ENCODE peak calls at places on chromosomes 13 and 19, in five cellular contexts. L, A, H, U and P are unnamed samples.

GRCh38 chr19:5380215-5380919 is 39.8 kb upstream of the PTPRS start:
- DNase-seq in L (no peak), A (no peak), H (no peak), U (no peak), P (no peak)

GRCh38 chr13:93355094-93355493 is 128.5 kb downstream of the GPC6 start:
- DNase-seq in L (no peak), A (no peak), H (no peak), U (no peak), P (no peak)

GRCh38 chr19:29526730-29527499 is 1.1 kb downstream of the VSTM2B start:
- DNase-seq in L (peak), A (no peak), H (peak), U (no peak), P (no peak)

GRCh38 chr13:84470528-84470927 is 588.3 kb upstream of the SLITRK1 start:
- DNase-seq in L (no peak), A (no peak), H (no peak), U (no peak), P (no peak)

GRCh38 chr13:46575843-46576242 is 22.9 kb downstream of the LRCH1 start:
- DNase-seq in L (peak), A (peak), H (no peak), U (peak), P (no peak)

GRCh38 chr19:2282062-2282861 is at the start of gene PEAK3:
- DNase-seq in L (peak), A (peak), H (peak), U (no peak), P (peak)

GRCh38 chr13:42990147-42990990 is 1.7 kb downstream of the EPSTI1 start:
- DNase-seq in L (no peak), A (no peak), H (no peak), U (no peak), P (no peak)

GRCh38 chr19:43315851-43316250 is 37.6 kb upstream of the CD177 start:
- DNase-seq in L (peak), A (no peak), H (no peak), U (no peak), P (no peak)

GRCh38 chr13:46062190-46062589 is 9.6 kb upstream of the ZC3H13 start:
- DNase-seq in L (no peak), A (no peak), H (no peak), U (no peak), P (no peak)

GRCh38 chr13:90293793-90294361 is 1053.6 kb upstream of the MIR17HG start:
- DNase-seq in L (no peak), A (no peak), H (no peak), U (no peak), P (no peak)

GRCh38 chr13:97346561-97347254 is 87.3 kb upstream of the RAP2A start:
- DNase-seq in L (no peak), A (no peak), H (no peak), U (no peak), P (no peak)

GRCh38 chr13:37319041-37319443 is 213.6 kb upstream of the CSNK1A1L start:
- DNase-seq in L (no peak), A (no peak), H (no peak), U (peak), P (no peak)

GRCh38 chr13:106603568-106603967 is 35.6 kb upstream of the ARGLU1 start:
- DNase-seq in L (no peak), A (no peak), H (no peak), U (no peak), P (no peak)

GRCh38 chr13:45055198-45055901 is 65.0 kb upstream of the GTF2F2 start:
- DNase-seq in L (no peak), A (no peak), H (no peak), U (peak), P (no peak)

GRCh38 chr19:50315773-50316448 is 13.3 kb downstream of the KCNC3 start:
- DNase-seq in L (peak), A (no peak), H (peak), U (no peak), P (no peak)

GRCh38 chr13:51783432-51784094 is 20.4 kb downstream of the DHRS12 start:
- DNase-seq in L (no peak), A (no peak), H (no peak), U (no peak), P (no peak)

GRCh38 chr19:2567580-2567979 is 91.7 kb downstream of the GADD45B start:
- DNase-seq in L (no peak), A (peak), H (no peak), U (no peak), P (peak)

GRCh38 chr19:16920816-16921529 is 32.2 kb downstream of the F2RL3 start:
- DNase-seq in L (no peak), A (no peak), H (peak), U (peak), P (no peak)

GRCh38 chr19:54949412-54949811 is 2.1 kb upstream of the NLRP7 start:
- DNase-seq in L (no peak), A (no peak), H (no peak), U (no peak), P (no peak)

GRCh38 chr13:33771296-33771695 is 46.7 kb upstream of the RFC3 start:
- DNase-seq in L (no peak), A (no peak), H (no peak), U (no peak), P (no peak)

GRCh38 chr13:112208656-112209055 is 141.7 kb downstream of the SOX1 start:
- DNase-seq in L (no peak), A (no peak), H (no peak), U (no peak), P (no peak)

GRCh38 chr13:86856996-86857395 is 814.2 kb upstream of the SLITRK5 start:
- DNase-seq in L (no peak), A (no peak), H (no peak), U (no peak), P (no peak)

GRCh38 chr13:53141336-53141735 is 112.7 kb downstream of the OLFM4 start:
- DNase-seq in L (no peak), A (no peak), H (no peak), U (no peak), P (no peak)

GRCh38 chr13:20474515-20474914 is 51.1 kb downstream of the CRYL1 start:
- DNase-seq in L (no peak), A (no peak), H (no peak), U (no peak), P (no peak)

GRCh38 chr13:113332615-113333014 is 31.3 kb downstream of the GRTP1 start:
- DNase-seq in L (no peak), A (no peak), H (no peak), U (no peak), P (no peak)

GRCh38 chr19:42079886-42080763 is 4.2 kb downstream of the ZNF574 start:
- DNase-seq in L (no peak), A (no peak), H (no peak), U (no peak), P (no peak)

GRCh38 chr19:42078538-42079275 is 2.7 kb downstream of the ZNF574 start:
- DNase-seq in L (no peak), A (no peak), H (peak), U (no peak), P (no peak)

GRCh38 chr19:42079276-42079669 is 3.3 kb downstream of the ZNF574 start:
- DNase-seq in L (no peak), A (no peak), H (no peak), U (no peak), P (no peak)

GRCh38 chr19:42081584-42082258 is 5.8 kb downstream of the ZNF574 start:
- DNase-seq in L (no peak), A (no peak), H (no peak), U (peak), P (no peak)

GRCh38 chr19:42080764-42081375 is 4.9 kb downstream of the ZNF574 start:
- DNase-seq in L (no peak), A (no peak), H (no peak), U (no peak), P (no peak)
- H3K27ac ChIP-seq in L (no peak), A (no peak), H (no peak), U (no peak), P (no peak)

GRCh38 chr19:46454244-46454643 is 17.1 kb downstream of the PNMA8A start:
- DNase-seq in L (no peak), A (no peak), H (no peak), U (no peak), P (no peak)

GRCh38 chr19:46461537-46461936 is 9.8 kb downstream of the PNMA8A start:
- DNase-seq in L (no peak), A (no peak), H (no peak), U (no peak), P (no peak)

GRCh38 chr19:46460981-46461380 is 10.4 kb downstream of the PNMA8A start:
- DNase-seq in L (no peak), A (no peak), H (no peak), U (no peak), P (no peak)

GRCh38 chr19:46453661-46454060 is 17.7 kb downstream of the PNMA8A start:
- DNase-seq in L (no peak), A (no peak), H (no peak), U (no peak), P (no peak)

DNA sequence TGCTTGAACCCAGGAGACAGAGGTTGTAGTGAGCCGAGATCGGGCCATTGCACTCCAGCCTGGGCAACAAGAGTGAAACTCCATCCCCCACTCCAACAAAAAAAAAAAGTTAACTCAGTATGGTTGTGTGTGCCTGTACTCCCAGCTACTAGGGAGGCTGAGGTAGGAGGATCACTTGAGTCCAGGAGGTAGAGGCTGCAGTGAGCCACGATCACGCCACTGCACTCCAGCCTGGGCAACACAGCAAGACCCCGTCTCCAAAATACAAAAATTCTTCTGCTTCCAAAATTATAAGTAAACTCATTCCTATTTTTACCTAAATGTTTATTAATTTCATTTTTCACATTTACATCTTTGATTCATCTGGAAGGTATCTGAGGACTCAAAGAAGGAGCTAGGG is 14.4 kb downstream of the PNMA8A start:
- DNase-seq in L (no peak), A (no peak), H (no peak), U (no peak), P (no peak)
- H3K27ac ChIP-seq in L (no peak), A (no peak), H (no peak), U (no peak), P (no peak)

DNA sequence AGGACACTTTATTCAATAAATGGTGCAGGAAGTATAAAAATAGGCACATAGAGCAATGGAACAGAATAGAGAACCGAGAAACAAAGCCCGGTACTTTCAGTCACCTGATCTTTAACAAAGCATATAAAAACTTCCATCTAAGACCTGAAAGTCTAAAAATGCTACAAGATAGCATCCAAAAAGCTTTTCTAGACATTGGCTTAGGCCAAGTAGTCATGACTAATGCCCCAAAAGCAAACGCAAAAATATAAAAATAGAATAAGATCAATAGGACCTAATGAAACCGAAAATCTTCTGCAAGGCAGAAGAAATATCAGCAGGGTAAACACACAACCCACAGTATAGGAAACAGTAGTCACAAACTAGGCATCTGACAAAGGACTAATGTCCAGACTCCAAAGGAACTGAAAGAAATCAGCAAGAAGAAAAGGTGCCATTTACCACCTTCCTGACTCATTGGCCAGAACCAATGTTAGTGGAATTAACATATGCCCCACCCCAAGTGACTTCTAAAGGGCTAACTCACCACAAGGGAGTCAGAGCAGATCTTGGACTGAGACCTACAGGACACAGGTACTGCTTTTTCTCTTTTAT is 40.8 kb upstream of the CEACAM21 start:
- DNase-seq in L (no peak), A (no peak), H (no peak), U (no peak), P (no peak)
- H3K27ac ChIP-seq in L (no peak), A (no peak), H (no peak), U (no peak), P (no peak)

GRCh38 chr19:19445288-19445687 is 39.8 kb downstream of the GATAD2A start:
- DNase-seq in L (no peak), A (no peak), H (no peak), U (no peak), P (no peak)
- H3K27ac ChIP-seq in L (no peak), A (no peak), H (peak), U (no peak), P (no peak)

GRCh38 chr19:10919352-10920287 is 8.8 kb downstream of the YIPF2 start:
- DNase-seq in L (no peak), A (no peak), H (no peak), U (no peak), P (no peak)
- H3K27ac ChIP-seq in L (no peak), A (no peak), H (no peak), U (no peak), P (no peak)